ENCODE peak calls at places on chromosomes 12 and 14, in nine cellular contexts. One of them, this sample, is unnamed.

GRCh38 chr14:30108975-30109700 is 181.5 kb upstream of the PRKD1 start:
- DNase-seq in upper lobe of right lung: no peak
- DNase-seq in mammary epithelial cell: peak; percentile 4
- DNase-seq in esophagus squamous epithelium: no peak
- DNase-seq in lung: no peak
- DNase-seq in endodermal cell: no peak
- DNase-seq in fibroblast of pulmonary artery: no peak
- DNase-seq in spleen: no peak
- DNase-seq in cardiac fibroblast: peak; percentile 53
- DNase-seq in this sample: peak; percentile 51

GRCh38 chr14:67943947-67944346 is 124.4 kb downstream of the RAD51B start:
- DNase-seq in upper lobe of right lung: no peak
- DNase-seq in mammary epithelial cell: peak; percentile 61
- DNase-seq in esophagus squamous epithelium: no peak
- DNase-seq in lung: peak; percentile 76
- DNase-seq in endodermal cell: peak; percentile 82
- DNase-seq in fibroblast of pulmonary artery: peak; percentile 97
- DNase-seq in spleen: no peak
- DNase-seq in cardiac fibroblast: peak; percentile 95
- DNase-seq in this sample: peak; percentile 78

GRCh38 chr12:119181944-119182343 is 3.2 kb downstream of the HSPB8 start:
- DNase-seq in upper lobe of right lung: no peak
- DNase-seq in mammary epithelial cell: no peak
- DNase-seq in esophagus squamous epithelium: no peak
- DNase-seq in lung: no peak
- DNase-seq in endodermal cell: no peak
- DNase-seq in fibroblast of pulmonary artery: no peak
- DNase-seq in spleen: no peak
- DNase-seq in cardiac fibroblast: no peak
- DNase-seq in this sample: no peak

GRCh38 chr12:53343449-53343848 is 7.3 kb upstream of the SP7 start:
- DNase-seq in upper lobe of right lung: no peak
- DNase-seq in mammary epithelial cell: no peak
- DNase-seq in esophagus squamous epithelium: no peak
- DNase-seq in lung: no peak
- DNase-seq in endodermal cell: no peak
- DNase-seq in fibroblast of pulmonary artery: no peak
- DNase-seq in spleen: no peak
- DNase-seq in cardiac fibroblast: no peak
- DNase-seq in this sample: no peak

GRCh38 chr12:88577537-88577936 is 2.7 kb downstream of the KITLG start:
- DNase-seq in upper lobe of right lung: no peak
- DNase-seq in mammary epithelial cell: peak; percentile 73
- DNase-seq in esophagus squamous epithelium: no peak
- DNase-seq in lung: no peak
- DNase-seq in endodermal cell: no peak
- DNase-seq in fibroblast of pulmonary artery: no peak
- DNase-seq in spleen: no peak
- DNase-seq in cardiac fibroblast: peak; percentile 54
- DNase-seq in this sample: peak; percentile 37

GRCh38 chr12:132343294-132343972 is 14.0 kb upstream of the GALNT9 start:
- DNase-seq in upper lobe of right lung: no peak
- DNase-seq in mammary epithelial cell: no peak
- DNase-seq in esophagus squamous epithelium: no peak
- DNase-seq in lung: no peak
- DNase-seq in endodermal cell: no peak
- DNase-seq in fibroblast of pulmonary artery: no peak
- DNase-seq in spleen: no peak
- DNase-seq in cardiac fibroblast: no peak
- DNase-seq in this sample: no peak

GRCh38 chr12:131929530-131930456 is 717 bp downstream of the PUS1 start:
- DNase-seq in upper lobe of right lung: no peak
- DNase-seq in mammary epithelial cell: peak; percentile 40
- DNase-seq in esophagus squamous epithelium: no peak
- DNase-seq in lung: no peak
- DNase-seq in endodermal cell: peak; percentile 82
- DNase-seq in fibroblast of pulmonary artery: no peak
- DNase-seq in spleen: peak; percentile 90
- DNase-seq in cardiac fibroblast: peak; percentile 21
- DNase-seq in this sample: peak; percentile 30

GRCh38 chr12:70609739-70610491 is 27.3 kb downstream of the PTPRB start:
- DNase-seq in upper lobe of right lung: peak; percentile 74
- DNase-seq in mammary epithelial cell: peak; percentile 19
- DNase-seq in esophagus squamous epithelium: no peak
- DNase-seq in lung: peak; percentile 43
- DNase-seq in endodermal cell: peak; percentile 84
- DNase-seq in fibroblast of pulmonary artery: peak; percentile 38
- DNase-seq in spleen: peak; percentile 81
- DNase-seq in cardiac fibroblast: peak; percentile 36
- DNase-seq in this sample: no peak

GRCh38 chr12:117045998-117046374 is 53.2 kb downstream of the TESC start:
- DNase-seq in upper lobe of right lung: no peak
- DNase-seq in mammary epithelial cell: no peak
- DNase-seq in esophagus squamous epithelium: no peak
- DNase-seq in lung: no peak
- DNase-seq in endodermal cell: peak; percentile 86
- DNase-seq in fibroblast of pulmonary artery: no peak
- DNase-seq in spleen: no peak
- DNase-seq in cardiac fibroblast: no peak
- DNase-seq in this sample: no peak

GRCh38 chr12:114335607-114336006 is 70.3 kb downstream of the TBX5 start:
- DNase-seq in upper lobe of right lung: no peak
- DNase-seq in mammary epithelial cell: no peak
- DNase-seq in esophagus squamous epithelium: no peak
- DNase-seq in lung: no peak
- DNase-seq in endodermal cell: peak; percentile 80
- DNase-seq in fibroblast of pulmonary artery: no peak
- DNase-seq in spleen: no peak
- DNase-seq in cardiac fibroblast: no peak
- DNase-seq in this sample: no peak

GRCh38 chr14:90058876-90059458 is 2.8 kb upstream of the KCNK13 start:
- DNase-seq in upper lobe of right lung: no peak
- DNase-seq in mammary epithelial cell: no peak
- DNase-seq in esophagus squamous epithelium: no peak
- DNase-seq in lung: no peak
- DNase-seq in endodermal cell: no peak
- DNase-seq in fibroblast of pulmonary artery: no peak
- DNase-seq in spleen: no peak
- DNase-seq in cardiac fibroblast: peak; percentile 90
- DNase-seq in this sample: no peak

GRCh38 chr14:90060965-90061848 is 587 bp upstream of the KCNK13 start:
- DNase-seq in upper lobe of right lung: no peak
- DNase-seq in mammary epithelial cell: no peak
- DNase-seq in esophagus squamous epithelium: no peak
- DNase-seq in lung: no peak
- DNase-seq in endodermal cell: peak; percentile 85
- DNase-seq in fibroblast of pulmonary artery: no peak
- DNase-seq in spleen: no peak
- DNase-seq in cardiac fibroblast: no peak
- DNase-seq in this sample: no peak

GRCh38 chr14:90061849-90062794 is at the start of gene KCNK13:
- DNase-seq in upper lobe of right lung: no peak
- DNase-seq in mammary epithelial cell: peak; percentile 28
- DNase-seq in esophagus squamous epithelium: no peak
- DNase-seq in lung: no peak
- DNase-seq in endodermal cell: peak; percentile 81
- DNase-seq in fibroblast of pulmonary artery: no peak
- DNase-seq in spleen: no peak
- DNase-seq in cardiac fibroblast: no peak
- DNase-seq in this sample: no peak

GRCh38 chr14:90062852-90063539 is 1.2 kb downstream of the KCNK13 start:
- DNase-seq in upper lobe of right lung: no peak
- DNase-seq in mammary epithelial cell: no peak
- DNase-seq in esophagus squamous epithelium: no peak
- DNase-seq in lung: no peak
- DNase-seq in endodermal cell: no peak
- DNase-seq in fibroblast of pulmonary artery: no peak
- DNase-seq in spleen: no peak
- DNase-seq in cardiac fibroblast: no peak
- DNase-seq in this sample: no peak

GRCh38 chr14:90060312-90060964 is 1.4 kb upstream of the KCNK13 start:
- DNase-seq in upper lobe of right lung: peak; percentile 70
- DNase-seq in mammary epithelial cell: peak; percentile 67
- DNase-seq in esophagus squamous epithelium: no peak
- DNase-seq in lung: no peak
- DNase-seq in endodermal cell: peak; percentile 94
- DNase-seq in fibroblast of pulmonary artery: peak; percentile 47
- DNase-seq in spleen: no peak
- DNase-seq in cardiac fibroblast: peak; percentile 64
- DNase-seq in this sample: no peak
- TF ChIP-seq CTCF in upper lobe of right lung: peak; percentile 41
- TF ChIP-seq CTCF in mammary epithelial cell: peak; percentile 22
- TF ChIP-seq CTCF in esophagus squamous epithelium: no peak
- TF ChIP-seq CTCF in lung: no peak
- TF ChIP-seq CTCF in endodermal cell: peak; percentile 89
- TF ChIP-seq CTCF in fibroblast of pulmonary artery: peak; percentile 28
- TF ChIP-seq CTCF in spleen: no peak
- TF ChIP-seq CTCF in cardiac fibroblast: peak; percentile 38
- TF ChIP-seq CTCF in this sample: peak; percentile 66

DNA sequence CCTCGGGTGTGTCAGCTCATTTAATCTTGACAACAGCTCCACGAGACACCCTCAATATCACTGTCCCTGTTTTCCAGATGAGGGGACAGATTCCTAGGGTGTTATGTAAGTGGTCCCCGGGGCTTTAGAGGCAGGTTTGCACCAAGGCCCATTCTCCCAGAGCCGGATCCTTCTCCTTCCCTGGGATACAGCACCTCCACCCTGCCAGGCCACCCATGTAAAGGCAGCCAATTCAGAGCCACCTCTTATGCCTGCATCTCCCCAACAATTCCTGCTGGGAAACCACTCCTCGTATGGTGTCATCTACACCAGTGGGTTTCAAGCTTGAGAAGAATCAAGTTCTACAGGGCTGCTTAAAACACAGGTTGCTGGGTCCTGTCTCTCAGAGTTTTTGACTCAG is 4.1 kb upstream of the CYP46A1 start:
- DNase-seq in upper lobe of right lung: no peak
- DNase-seq in mammary epithelial cell: no peak
- DNase-seq in esophagus squamous epithelium: no peak
- DNase-seq in lung: no peak
- DNase-seq in endodermal cell: peak; percentile 35
- DNase-seq in fibroblast of pulmonary artery: no peak
- DNase-seq in spleen: no peak
- DNase-seq in cardiac fibroblast: no peak
- DNase-seq in this sample: no peak
- TF ChIP-seq CTCF in upper lobe of right lung: no peak
- TF ChIP-seq CTCF in mammary epithelial cell: no peak
- TF ChIP-seq CTCF in esophagus squamous epithelium: no peak
- TF ChIP-seq CTCF in lung: no peak
- TF ChIP-seq CTCF in endodermal cell: no peak
- TF ChIP-seq CTCF in fibroblast of pulmonary artery: no peak
- TF ChIP-seq CTCF in spleen: no peak
- TF ChIP-seq CTCF in cardiac fibroblast: no peak
- TF ChIP-seq CTCF in this sample: no peak

DNA sequence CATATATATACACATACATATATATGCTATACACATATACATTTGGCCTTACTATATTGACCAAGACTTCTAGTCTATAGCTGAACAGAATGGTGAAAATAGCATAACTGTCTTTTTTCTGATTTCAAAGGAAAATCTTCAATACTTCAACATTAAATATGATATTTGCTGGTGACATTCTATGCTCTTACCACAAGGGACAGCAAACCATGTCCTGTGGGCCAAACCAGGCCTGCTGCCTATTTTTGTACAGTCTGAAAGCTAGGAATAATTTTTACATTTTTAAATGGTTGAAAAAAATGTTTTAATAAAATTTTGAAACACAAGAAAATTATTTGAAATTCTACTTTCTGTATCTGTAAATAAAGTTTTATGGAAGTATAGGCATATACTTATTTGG is 63.6 kb downstream of the EML5 start:
- DNase-seq in upper lobe of right lung: no peak
- DNase-seq in mammary epithelial cell: no peak
- DNase-seq in esophagus squamous epithelium: no peak
- DNase-seq in lung: no peak
- DNase-seq in endodermal cell: no peak
- DNase-seq in fibroblast of pulmonary artery: no peak
- DNase-seq in spleen: no peak
- DNase-seq in cardiac fibroblast: peak; percentile 2
- DNase-seq in this sample: peak; percentile 12
- TF ChIP-seq CTCF in upper lobe of right lung: no peak
- TF ChIP-seq CTCF in mammary epithelial cell: peak; percentile 49
- TF ChIP-seq CTCF in esophagus squamous epithelium: no peak
- TF ChIP-seq CTCF in lung: no peak
- TF ChIP-seq CTCF in endodermal cell: peak; percentile 56
- TF ChIP-seq CTCF in fibroblast of pulmonary artery: peak; percentile 30
- TF ChIP-seq CTCF in spleen: no peak
- TF ChIP-seq CTCF in cardiac fibroblast: peak; percentile 38
- TF ChIP-seq CTCF in this sample: peak; percentile 72

GRCh38 chr14:33510991-33511390 is 439.9 kb downstream of the EGLN3 start:
- DNase-seq in upper lobe of right lung: no peak
- DNase-seq in mammary epithelial cell: no peak
- DNase-seq in esophagus squamous epithelium: no peak
- DNase-seq in lung: no peak
- DNase-seq in endodermal cell: no peak
- DNase-seq in fibroblast of pulmonary artery: no peak
- DNase-seq in spleen: no peak
- DNase-seq in cardiac fibroblast: no peak
- DNase-seq in this sample: no peak
- TF ChIP-seq CTCF in upper lobe of right lung: no peak
- TF ChIP-seq CTCF in mammary epithelial cell: no peak
- TF ChIP-seq CTCF in esophagus squamous epithelium: no peak
- TF ChIP-seq CTCF in lung: no peak
- TF ChIP-seq CTCF in endodermal cell: no peak
- TF ChIP-seq CTCF in fibroblast of pulmonary artery: no peak
- TF ChIP-seq CTCF in spleen: no peak
- TF ChIP-seq CTCF in cardiac fibroblast: no peak
- TF ChIP-seq CTCF in this sample: no peak

This sample was measured in HFFc6.